ENCODE peak calls at places on chromosomes 3 and 15, in seven cellular contexts. One of them, this sample, is unnamed.

GRCh38 chr3:112752092-112752512 is 94.6 kb downstream of the CD200R1L start:
- DNase-seq in transverse colon: no peak
- DNase-seq in gastrocnemius medialis: no peak
- DNase-seq in type B pancreatic cell: no peak
- DNase-seq in heart left ventricle: no peak
- DNase-seq in epithelial cell of esophagus: no peak
- DNase-seq in tibial artery: no peak
- DNase-seq in this sample: no peak

GRCh38 chr3:190314741-190315140 is 7.5 kb downstream of the CLDN1 start:
- DNase-seq in gastrocnemius medialis: no peak
- DNase-seq in transverse colon: no peak
- DNase-seq in tibial artery: no peak
- DNase-seq in heart left ventricle: no peak
- DNase-seq in type B pancreatic cell: no peak
- DNase-seq in epithelial cell of esophagus: no peak
- DNase-seq in this sample: no peak

GRCh38 chr3:140250945-140251344 is 316.0 kb downstream of the CLSTN2 start:
- DNase-seq in epithelial cell of esophagus: no peak
- DNase-seq in transverse colon: no peak
- DNase-seq in heart left ventricle: no peak
- DNase-seq in type B pancreatic cell: no peak
- DNase-seq in gastrocnemius medialis: no peak
- DNase-seq in tibial artery: no peak
- DNase-seq in this sample: no peak

GRCh38 chr3:180073561-180073960 is 36.8 kb upstream of the PEX5L start:
- DNase-seq in gastrocnemius medialis: no peak
- DNase-seq in tibial artery: no peak
- DNase-seq in heart left ventricle: no peak
- DNase-seq in type B pancreatic cell: no peak
- DNase-seq in transverse colon: no peak
- DNase-seq in epithelial cell of esophagus: peak; percentile 82
- DNase-seq in this sample: no peak

GRCh38 chr15:60704129-60704528 is 225.2 kb upstream of the ICE2 start:
- DNase-seq in gastrocnemius medialis: no peak
- DNase-seq in epithelial cell of esophagus: no peak
- DNase-seq in transverse colon: peak; percentile 49
- DNase-seq in heart left ventricle: no peak
- DNase-seq in type B pancreatic cell: no peak
- DNase-seq in tibial artery: no peak
- DNase-seq in this sample: no peak

GRCh38 chr15:87955284-87955909 is 301.1 kb downstream of the NTRK3 start:
- DNase-seq in epithelial cell of esophagus: no peak
- DNase-seq in heart left ventricle: no peak
- DNase-seq in tibial artery: no peak
- DNase-seq in gastrocnemius medialis: no peak
- DNase-seq in transverse colon: no peak
- DNase-seq in type B pancreatic cell: no peak
- DNase-seq in this sample: no peak

GRCh38 chr3:131903988-131904415 is 130.8 kb downstream of the CPNE4 start:
- DNase-seq in heart left ventricle: no peak
- DNase-seq in tibial artery: no peak
- DNase-seq in gastrocnemius medialis: no peak
- DNase-seq in transverse colon: no peak
- DNase-seq in epithelial cell of esophagus: peak; percentile 82
- DNase-seq in type B pancreatic cell: no peak
- DNase-seq in this sample: no peak

GRCh38 chr15:92650256-92650655 is 5.3 kb downstream of the FAM174B start:
- DNase-seq in epithelial cell of esophagus: no peak
- DNase-seq in gastrocnemius medialis: no peak
- DNase-seq in tibial artery: no peak
- DNase-seq in heart left ventricle: no peak
- DNase-seq in transverse colon: no peak
- DNase-seq in type B pancreatic cell: no peak
- DNase-seq in this sample: no peak

GRCh38 chr3:136332776-136333175 is 82.6 kb downstream of the PCCB start:
- DNase-seq in transverse colon: no peak
- DNase-seq in type B pancreatic cell: no peak
- DNase-seq in heart left ventricle: no peak
- DNase-seq in tibial artery: no peak
- DNase-seq in epithelial cell of esophagus: no peak
- DNase-seq in gastrocnemius medialis: no peak
- DNase-seq in this sample: no peak

GRCh38 chr15:69064649-69065048 is 50.2 kb downstream of the NOX5 start:
- DNase-seq in tibial artery: no peak
- DNase-seq in heart left ventricle: no peak
- DNase-seq in transverse colon: no peak
- DNase-seq in type B pancreatic cell: no peak
- DNase-seq in epithelial cell of esophagus: no peak
- DNase-seq in gastrocnemius medialis: no peak
- DNase-seq in this sample: no peak

DNA sequence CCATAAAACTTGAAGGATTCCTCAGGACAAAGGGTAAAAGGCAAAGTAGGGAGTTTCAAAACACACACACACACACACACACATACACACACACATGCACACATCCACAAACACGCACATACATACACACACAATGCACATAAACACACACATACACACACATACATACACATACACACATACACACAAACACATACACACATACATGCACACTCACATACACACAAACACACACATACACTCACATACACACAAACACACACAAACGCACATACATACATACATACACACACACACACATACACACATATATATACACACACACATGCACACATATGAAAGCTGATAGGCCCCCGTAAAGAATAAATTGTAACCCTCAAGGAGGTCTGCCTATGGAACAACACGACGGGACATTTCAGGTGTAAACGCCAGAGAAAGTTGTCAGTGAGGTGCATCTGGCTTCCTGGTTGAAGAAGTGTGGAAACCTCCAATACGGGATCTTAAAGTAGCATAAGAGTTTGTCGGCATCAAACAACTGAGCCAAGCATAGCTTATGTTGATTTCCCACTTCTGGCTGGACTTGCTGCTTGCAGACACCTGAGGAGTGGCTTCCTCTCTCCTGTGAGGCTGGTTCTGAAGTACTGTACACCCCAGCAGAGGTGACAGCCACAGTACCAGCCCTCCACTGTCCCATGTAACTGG is 5.8 kb downstream of the RFTN1 start:
- DNase-seq in transverse colon: no peak
- DNase-seq in type B pancreatic cell: no peak
- DNase-seq in heart left ventricle: no peak
- DNase-seq in epithelial cell of esophagus: no peak
- DNase-seq in tibial artery: no peak
- DNase-seq in gastrocnemius medialis: no peak
- DNase-seq in this sample: no peak
- TF ChIP-seq CTCF in transverse colon: no peak
- TF ChIP-seq CTCF in type B pancreatic cell: no peak
- TF ChIP-seq CTCF in heart left ventricle: no peak
- TF ChIP-seq CTCF in epithelial cell of esophagus: no peak
- TF ChIP-seq CTCF in tibial artery: no peak
- TF ChIP-seq CTCF in gastrocnemius medialis: no peak
- TF ChIP-seq CTCF in this sample: no peak

GRCh38 chr15:47027322-47027946 is 689.9 kb upstream of the SEMA6D start:
- DNase-seq in heart left ventricle: no peak
- DNase-seq in transverse colon: no peak
- DNase-seq in type B pancreatic cell: no peak
- DNase-seq in gastrocnemius medialis: no peak
- DNase-seq in epithelial cell of esophagus: peak; percentile 11
- DNase-seq in tibial artery: no peak
- DNase-seq in this sample: no peak
- TF ChIP-seq CTCF in heart left ventricle: no peak
- TF ChIP-seq CTCF in transverse colon: no peak
- TF ChIP-seq CTCF in type B pancreatic cell: peak; percentile 55
- TF ChIP-seq CTCF in gastrocnemius medialis: no peak
- TF ChIP-seq CTCF in epithelial cell of esophagus: no peak
- TF ChIP-seq CTCF in tibial artery: no peak
- TF ChIP-seq CTCF in this sample: no peak

GRCh38 chr3:95750097-95750496 is 1064.3 kb upstream of the EPHA6 start:
- DNase-seq in type B pancreatic cell: no peak
- DNase-seq in epithelial cell of esophagus: no peak
- DNase-seq in heart left ventricle: no peak
- DNase-seq in gastrocnemius medialis: no peak
- DNase-seq in transverse colon: no peak
- DNase-seq in tibial artery: no peak
- DNase-seq in this sample: no peak

GRCh38 chr3:95752199-95752598 is 1062.2 kb upstream of the EPHA6 start:
- DNase-seq in type B pancreatic cell: no peak
- DNase-seq in tibial artery: no peak
- DNase-seq in transverse colon: no peak
- DNase-seq in epithelial cell of esophagus: peak; percentile 8
- DNase-seq in gastrocnemius medialis: no peak
- DNase-seq in heart left ventricle: no peak
- DNase-seq in this sample: no peak
- TF ChIP-seq CTCF in type B pancreatic cell: no peak
- TF ChIP-seq CTCF in tibial artery: no peak
- TF ChIP-seq CTCF in transverse colon: no peak
- TF ChIP-seq CTCF in epithelial cell of esophagus: peak; percentile 7
- TF ChIP-seq CTCF in gastrocnemius medialis: no peak
- TF ChIP-seq CTCF in heart left ventricle: no peak
- TF ChIP-seq CTCF in this sample: no peak

DNA sequence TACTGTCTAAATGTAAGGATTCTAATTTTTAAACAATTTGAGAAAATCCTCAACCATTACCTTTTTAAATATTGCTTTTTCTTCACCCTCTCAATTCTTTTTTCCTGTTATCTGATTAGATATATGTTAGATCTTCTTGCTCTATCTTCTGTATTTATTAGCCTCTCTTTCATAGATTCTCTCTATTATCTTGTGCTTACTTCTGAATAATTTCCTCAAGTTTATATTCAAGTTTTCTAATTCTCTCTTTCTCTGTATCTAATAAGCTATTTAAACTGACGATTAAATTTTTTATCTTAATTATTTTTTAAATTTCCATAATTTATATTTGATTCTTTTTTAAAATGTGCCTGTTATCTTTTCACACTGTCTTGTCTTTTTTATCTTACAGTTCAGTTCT is 10.6 kb upstream of the MECOM start:
- DNase-seq in transverse colon: no peak
- DNase-seq in heart left ventricle: no peak
- DNase-seq in gastrocnemius medialis: no peak
- DNase-seq in tibial artery: no peak
- DNase-seq in epithelial cell of esophagus: no peak
- DNase-seq in type B pancreatic cell: no peak
- DNase-seq in this sample: no peak
- TF ChIP-seq CTCF in transverse colon: no peak
- TF ChIP-seq CTCF in heart left ventricle: no peak
- TF ChIP-seq CTCF in gastrocnemius medialis: no peak
- TF ChIP-seq CTCF in tibial artery: no peak
- TF ChIP-seq CTCF in epithelial cell of esophagus: no peak
- TF ChIP-seq CTCF in type B pancreatic cell: no peak
- TF ChIP-seq CTCF in this sample: no peak

GRCh38 chr3:28949580-28949979 is 331.3 kb upstream of the RBMS3 start:
- DNase-seq in epithelial cell of esophagus: peak; percentile 88
- DNase-seq in heart left ventricle: no peak
- DNase-seq in tibial artery: no peak
- DNase-seq in transverse colon: no peak
- DNase-seq in gastrocnemius medialis: no peak
- DNase-seq in type B pancreatic cell: no peak
- DNase-seq in this sample: no peak

GRCh38 chr3:28950614-28951013 is 330.3 kb upstream of the RBMS3 start:
- DNase-seq in epithelial cell of esophagus: no peak
- DNase-seq in gastrocnemius medialis: no peak
- DNase-seq in transverse colon: no peak
- DNase-seq in tibial artery: no peak
- DNase-seq in type B pancreatic cell: no peak
- DNase-seq in heart left ventricle: no peak
- DNase-seq in this sample: no peak

GRCh38 chr3:28948685-28949084 is 332.2 kb upstream of the RBMS3 start:
- DNase-seq in transverse colon: no peak
- DNase-seq in gastrocnemius medialis: no peak
- DNase-seq in type B pancreatic cell: no peak
- DNase-seq in tibial artery: no peak
- DNase-seq in epithelial cell of esophagus: no peak
- DNase-seq in heart left ventricle: no peak
- DNase-seq in this sample: no peak

DNA sequence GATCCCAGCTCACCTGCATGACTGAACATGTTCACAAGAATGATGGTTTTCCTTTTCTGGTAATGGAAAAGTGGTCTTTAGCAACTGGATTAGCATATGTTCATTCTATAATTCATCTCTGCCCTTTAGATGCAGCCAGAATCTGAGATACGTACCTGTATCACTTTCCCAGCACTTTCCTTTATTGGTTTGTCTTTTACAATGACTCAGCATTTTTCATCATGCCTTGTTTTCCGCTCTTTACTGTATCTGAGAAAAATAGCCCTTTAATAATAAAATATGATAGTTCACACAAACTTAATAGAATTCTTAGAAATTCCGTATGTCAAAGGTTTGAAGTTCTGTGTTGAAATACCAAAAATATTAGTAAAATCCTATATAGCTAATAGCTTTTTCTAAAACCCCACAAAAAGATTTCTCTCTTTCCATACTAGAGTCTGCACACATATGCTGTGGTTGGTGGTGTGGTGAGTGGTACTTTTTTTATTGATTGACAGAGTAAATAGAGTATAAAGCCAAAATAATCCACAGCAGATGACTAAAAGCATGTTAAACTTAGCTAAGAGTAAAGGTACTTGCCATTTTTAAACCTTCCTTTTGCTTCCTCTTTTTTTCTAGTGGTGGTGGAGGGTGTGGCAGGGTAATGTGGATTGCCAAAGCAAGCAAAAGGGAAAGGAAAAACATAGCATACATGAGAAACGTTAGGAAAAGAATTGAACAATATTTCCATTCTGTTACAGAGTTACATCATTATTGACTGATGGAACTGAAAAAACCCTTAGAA is 328.9 kb upstream of the RBMS3 start:
- DNase-seq in transverse colon: no peak
- DNase-seq in epithelial cell of esophagus: peak; percentile 10
- DNase-seq in type B pancreatic cell: no peak
- DNase-seq in gastrocnemius medialis: no peak
- DNase-seq in heart left ventricle: no peak
- DNase-seq in tibial artery: no peak
- DNase-seq in this sample: no peak
- TF ChIP-seq CTCF in transverse colon: no peak
- TF ChIP-seq CTCF in epithelial cell of esophagus: peak; percentile 28
- TF ChIP-seq CTCF in type B pancreatic cell: peak; percentile 41
- TF ChIP-seq CTCF in gastrocnemius medialis: no peak
- TF ChIP-seq CTCF in heart left ventricle: no peak
- TF ChIP-seq CTCF in tibial artery: no peak
- TF ChIP-seq CTCF in this sample: no peak

This sample was measured in nephron progenitor cell.